ENCODE peak calls at places on chromosome 22, in seven cellular contexts. K is ascending aorta, B is ovary, F is HepG2, G is IMR-90, R is psoas muscle, W is heart left ventricle. T is an unnamed sample. For H3K36me3, the result is how much of the 10 kb centered on the place peaks cover.

GRCh38 chr22:20472629-20473442 is 22.8 kb downstream of the KLHL22 start:
- DNase-seq in K (no peak), G (no peak), R (no peak), W (no peak), F (no peak), B (no peak), T (no peak)

GRCh38 chr22:35605787-35606492 is 11.2 kb downstream of the MB start:
- DNase-seq in B (no peak), R (no peak), W (peak), F (no peak), K (no peak), G (no peak), T (no peak)

GRCh38 chr22:41883400-41883799 is 31.5 kb downstream of the SHISA8 start:
- DNase-seq in K (no peak), G (no peak), W (no peak), F (no peak), B (no peak), R (no peak), T (no peak)

GRCh38 chr22:46542011-46542985 is 4.9 kb upstream of the CELSR1 start:
- DNase-seq in K (no peak), R (peak), W (peak), G (peak), B (peak), F (peak), T (peak)

GRCh38 chr22:45938913-45939312 is 38.0 kb downstream of the WNT7B start:
- DNase-seq in B (no peak), G (no peak), R (no peak), W (no peak), F (no peak), K (no peak), T (no peak)

GRCh38 chr22:41062146-41062545 is 30.2 kb upstream of the EP300 start:
- DNase-seq in B (no peak), F (no peak), G (no peak), R (no peak), K (no peak), W (no peak), T (no peak)

GRCh38 chr22:18000441-18001039 is 23.8 kb downstream of the MICAL3 start:
- DNase-seq in F (no peak), G (no peak), W (peak), B (peak), K (no peak), R (peak), T (peak)

GRCh38 chr22:17548756-17549035 is 14.6 kb upstream of the SLC25A18 start:
- DNase-seq in W (no peak), G (no peak), R (no peak), K (no peak), B (no peak), F (no peak), T (no peak)

GRCh38 chr22:38781033-38781432 is 12.9 kb downstream of the DNAL4 start:
- DNase-seq in R (no peak), G (no peak), W (peak), B (no peak), F (no peak), K (no peak), T (no peak)

GRCh38 chr22:20940178-20940790 is 23.1 kb downstream of the CRKL start:
- DNase-seq in R (no peak), W (no peak), F (no peak), G (no peak), K (no peak), B (no peak), T (no peak)

GRCh38 chr22:17257578-17257977 is 38.3 kb upstream of the ADA2 start:
- DNase-seq in R (no peak), G (no peak), K (no peak), W (no peak), B (no peak), F (no peak), T (no peak)

GRCh38 chr22:35367331-35367886 is 13.5 kb upstream of the HMOX1 start:
- DNase-seq in K (no peak), R (no peak), B (no peak), W (no peak), F (no peak), G (no peak), T (no peak)

GRCh38 chr22:37032535-37033460 is 13.3 kb downstream of the MPST start:
- DNase-seq in F (peak), G (peak), B (no peak), W (no peak), R (peak), K (no peak), T (peak)

GRCh38 chr22:40898850-40899357 is 37.0 kb upstream of the DNAJB7 start:
- DNase-seq in R (no peak), G (peak), K (no peak), B (no peak), F (peak), W (no peak), T (peak)

GRCh38 chr22:36816338-36816634 is 549 bp downstream of the PVALB start:
- DNase-seq in F (no peak), G (no peak), K (no peak), R (no peak), W (no peak), B (no peak), T (no peak)

GRCh38 chr22:37179126-37179470 is 8.9 kb downstream of the C1QTNF6 start:
- DNase-seq in W (peak), F (no peak), R (peak), G (no peak), K (no peak), B (peak), T (no peak)

GRCh38 chr22:21984793-21985192 is 2.2 kb upstream of the TOP3B start:
- DNase-seq in G (peak), K (no peak), W (no peak), R (no peak), B (no peak), F (no peak), T (no peak)

GRCh38 chr22:19810381-19811141 is 44.1 kb downstream of the GNB1L start:
- DNase-seq in B (peak), K (no peak), R (no peak), G (peak), F (no peak), W (no peak), T (peak)

GRCh38 chr22:36814796-36815195 is 2.0 kb downstream of the PVALB start:
- DNase-seq in G (no peak), F (no peak), B (no peak), K (no peak), W (no peak), R (no peak), T (no peak)

GRCh38 chr22:20155330-20156041 is 4.6 kb upstream of the CCDC188 start:
- DNase-seq in G (no peak), W (peak), B (no peak), F (peak), K (no peak), R (peak), T (peak)

GRCh38 chr22:41352058-41352457 is 29.7 kb upstream of the TEF start:
- DNase-seq in W (no peak), R (no peak), K (no peak), G (peak), F (no peak), B (no peak), T (no peak)

DNA sequence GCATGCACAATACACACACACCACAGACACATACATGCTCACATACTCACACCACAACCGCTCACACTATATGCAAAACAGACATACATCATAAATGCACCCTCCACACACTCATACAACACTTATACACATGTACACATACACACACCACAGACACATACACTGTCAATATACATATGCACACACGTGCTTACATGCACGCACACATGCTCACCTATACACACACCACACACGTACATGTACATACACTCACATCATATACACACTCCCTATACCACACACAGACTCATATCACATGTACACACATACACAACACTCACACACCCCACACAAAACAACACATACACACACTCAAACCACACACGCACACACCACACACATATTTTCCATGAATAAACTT is 885.3 kb downstream of the TBC1D22A start:
- DNase-seq in F (no peak), W (no peak), G (no peak), B (no peak), R (no peak), K (no peak), T (no peak)
- H3K4me3 ChIP-seq in F (no peak), W (no peak), G (no peak), B (no peak), R (no peak), K (no peak), T (no peak)

DNA sequence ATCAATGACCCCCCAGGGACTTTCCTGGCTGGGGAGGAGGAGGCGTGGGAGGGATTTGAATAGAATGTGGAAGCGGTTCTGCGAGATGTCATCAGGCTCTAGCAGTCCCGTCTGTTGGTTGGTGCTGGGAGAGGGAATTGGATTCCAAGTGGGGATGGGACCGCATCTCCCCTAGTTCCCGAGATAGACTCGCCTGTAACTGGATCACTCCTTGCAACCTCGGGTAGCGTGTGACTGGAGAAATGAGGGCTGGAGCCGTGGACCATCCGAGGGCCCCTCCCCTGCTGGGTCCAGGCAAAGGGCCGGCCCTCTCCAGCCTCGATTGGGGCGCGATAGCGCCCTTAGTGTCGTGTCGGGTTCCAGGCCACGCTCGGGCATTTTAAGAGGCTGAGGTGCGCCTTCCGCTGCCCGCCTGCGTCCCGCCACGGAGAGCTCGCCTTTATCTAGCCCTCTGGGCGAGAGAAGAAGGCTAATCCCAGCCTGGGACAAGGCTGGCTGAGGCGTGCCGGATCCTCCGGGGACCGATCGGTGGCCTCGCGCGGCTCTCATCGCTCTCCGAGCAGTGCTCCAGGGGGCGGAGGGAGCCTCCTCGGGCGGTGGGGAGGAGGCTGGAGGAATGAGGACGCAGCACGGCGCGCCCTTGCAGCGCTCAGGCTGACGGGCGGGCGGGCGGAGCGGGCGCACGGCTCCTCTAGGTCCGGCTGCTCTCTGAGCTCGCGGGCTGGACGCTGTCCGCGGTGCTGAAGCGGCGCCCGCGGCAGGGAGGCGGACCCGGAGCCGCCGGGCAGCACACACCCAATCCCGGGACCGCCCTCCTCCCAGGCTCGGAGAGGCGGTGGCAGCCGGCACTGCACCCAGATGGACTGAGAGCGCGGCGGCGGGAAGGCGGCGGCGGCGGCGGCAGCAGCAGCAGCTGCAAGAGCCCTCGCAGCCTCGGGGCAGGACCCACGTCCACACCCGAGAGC is 107.8 kb downstream of the OSBP2 start:
- DNase-seq in B (peak), K (peak), G (peak), W (peak), F (peak), R (peak), T (peak)
- TF ChIP-seq CTCF in B (peak), K (peak), G (peak), W (peak), F (peak), R (peak), T (peak)

GRCh38 chr22:31867386-31868153 is 76.8 kb upstream of the YWHAH start:
- DNase-seq in R (no peak), F (no peak), K (no peak), G (no peak), W (no peak), B (no peak), T (no peak)

GRCh38 chr22:31874821-31875220 is 69.5 kb upstream of the YWHAH start:
- DNase-seq in G (no peak), R (no peak), F (no peak), K (no peak), W (no peak), B (no peak), T (no peak)

GRCh38 chr22:31872209-31872608 is 72.1 kb upstream of the YWHAH start:
- DNase-seq in W (no peak), B (no peak), F (peak), K (no peak), R (no peak), G (no peak), T (no peak)

GRCh38 chr22:31870890-31871289 is 73.4 kb upstream of the YWHAH start:
- DNase-seq in G (peak), F (no peak), K (no peak), W (no peak), R (no peak), B (no peak), T (peak)

GRCh38 chr22:31871475-31871874 is 72.9 kb upstream of the YWHAH start:
- DNase-seq in R (no peak), F (no peak), B (no peak), W (no peak), K (no peak), G (no peak), T (no peak)
- H3K36me3 ChIP-seq in R (under half), F (under half), B (under half), W (half or more), K (under half), G (under half), T (under half)

GRCh38 chr22:32883131-32883530 is 81.6 kb downstream of the TIMP3 start:
- DNase-seq in G (no peak), W (no peak), K (no peak), F (no peak), B (no peak), R (no peak), T (no peak)
- H3K4me3 ChIP-seq in G (no peak), W (no peak), K (no peak), F (no peak), B (no peak), R (no peak), T (no peak)

DNA sequence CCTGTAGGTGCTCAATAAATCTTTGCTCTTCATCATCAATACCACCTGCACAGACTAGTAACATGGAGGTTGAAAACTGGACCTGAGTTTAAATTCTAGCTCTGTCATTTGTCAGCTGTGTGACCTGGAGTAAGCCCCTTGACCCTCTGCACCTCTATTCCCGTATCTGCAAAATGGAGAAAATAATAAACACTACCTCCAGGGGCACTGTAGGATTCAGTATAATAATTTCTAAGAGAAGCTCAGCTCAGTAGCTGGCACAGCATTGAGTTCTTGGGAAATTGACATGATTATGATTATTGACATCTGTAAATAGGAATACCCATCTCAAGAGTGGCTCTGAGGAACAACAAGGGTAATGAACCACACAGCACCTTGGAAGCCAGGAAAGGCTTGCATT is 78.4 kb downstream of the MN1 start:
- DNase-seq in F (no peak), R (no peak), G (no peak), B (no peak), K (no peak), W (no peak), T (no peak)
- TF ChIP-seq CTCF in F (no peak), R (no peak), G (peak), B (no peak), K (peak), W (peak), T (no peak)

GRCh38 chr22:25196326-25196725 is 3.3 kb upstream of the CRYBB3 start:
- DNase-seq in F (no peak), G (no peak), B (no peak), K (no peak), R (no peak), W (no peak), T (no peak)

GRCh38 chr22:25193548-25193947 is 6.1 kb upstream of the CRYBB3 start:
- DNase-seq in G (no peak), K (no peak), F (no peak), R (no peak), W (no peak), B (no peak), T (no peak)

GRCh38 chr22:25199726-25200520 is at the start of gene CRYBB3:
- DNase-seq in R (no peak), W (no peak), F (no peak), K (no peak), B (no peak), G (no peak), T (no peak)

GRCh38 chr22:25200967-25201366 is 1.3 kb downstream of the CRYBB3 start:
- DNase-seq in R (no peak), B (no peak), F (no peak), K (no peak), G (no peak), W (no peak), T (no peak)

DNA sequence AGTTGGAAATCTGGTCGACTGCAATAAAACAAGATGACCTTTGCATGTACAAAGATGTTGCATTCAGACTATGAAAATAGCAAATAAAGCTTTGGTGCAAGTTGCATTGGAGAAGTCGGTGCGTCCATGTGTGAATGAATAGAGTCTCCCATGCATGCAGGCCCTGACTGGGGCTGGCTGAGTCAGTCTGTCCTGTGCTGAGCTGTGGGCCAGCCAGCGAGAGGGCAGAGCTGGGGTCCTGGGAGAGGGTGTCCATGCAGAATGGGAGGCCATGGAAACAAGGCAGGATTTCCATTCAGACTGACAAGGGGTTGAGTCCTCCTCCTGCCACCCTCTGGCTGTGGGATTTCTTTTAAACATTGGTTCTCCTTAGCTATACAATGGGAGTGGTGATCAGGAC is 2.3 kb upstream of the CRYBB3 start:
- DNase-seq in F (no peak), B (no peak), W (no peak), G (no peak), K (no peak), R (no peak), T (no peak)
- H3K36me3 ChIP-seq in F (under half), B (under half), W (under half), G (under half), K (under half), R (under half), T (under half)